ENCODE peak calls at places on chromosomes 2 and 18, in seven cellular contexts. One of them, this sample, is unnamed.

GRCh38 chr18:37403100-37403781 is 162.4 kb downstream of the CELF4 start:
- DNase-seq in neural crest cell: no peak
- DNase-seq in effector memory CD4-positive, alpha-beta T cell: no peak
- DNase-seq in GM13977: no peak
- DNase-seq in NCI-H1436: no peak
- DNase-seq in caudate nucleus: no peak
- DNase-seq in renal cortical epithelial cell: peak
- DNase-seq in this sample: peak

GRCh38 chr2:21268197-21268870 is 144.6 kb downstream of the TDRD15 start:
- DNase-seq in neural crest cell: no peak
- DNase-seq in GM13977: no peak
- DNase-seq in NCI-H1436: no peak
- DNase-seq in caudate nucleus: no peak
- DNase-seq in renal cortical epithelial cell: no peak
- DNase-seq in effector memory CD4-positive, alpha-beta T cell: no peak
- DNase-seq in this sample: no peak

GRCh38 chr2:149021271-149021719 is 17.2 kb upstream of the LYPD6B start:
- DNase-seq in caudate nucleus: no peak
- DNase-seq in renal cortical epithelial cell: no peak
- DNase-seq in neural crest cell: no peak
- DNase-seq in GM13977: no peak
- DNase-seq in NCI-H1436: no peak
- DNase-seq in effector memory CD4-positive, alpha-beta T cell: no peak
- DNase-seq in this sample: no peak

GRCh38 chr18:49573835-49574234 is 12.0 kb downstream of the LIPG start:
- DNase-seq in GM13977: no peak
- DNase-seq in NCI-H1436: no peak
- DNase-seq in renal cortical epithelial cell: no peak
- DNase-seq in caudate nucleus: no peak
- DNase-seq in neural crest cell: no peak
- DNase-seq in effector memory CD4-positive, alpha-beta T cell: no peak
- DNase-seq in this sample: no peak

GRCh38 chr2:149031396-149031795 is 7.1 kb upstream of the LYPD6B start:
- DNase-seq in caudate nucleus: no peak
- DNase-seq in GM13977: no peak
- DNase-seq in renal cortical epithelial cell: no peak
- DNase-seq in neural crest cell: no peak
- DNase-seq in effector memory CD4-positive, alpha-beta T cell: no peak
- DNase-seq in NCI-H1436: no peak
- DNase-seq in this sample: no peak

GRCh38 chr2:169230204-169230603 is 132.1 kb downstream of the LRP2 start:
- DNase-seq in GM13977: no peak
- DNase-seq in effector memory CD4-positive, alpha-beta T cell: no peak
- DNase-seq in renal cortical epithelial cell: no peak
- DNase-seq in neural crest cell: no peak
- DNase-seq in caudate nucleus: no peak
- DNase-seq in NCI-H1436: no peak
- DNase-seq in this sample: no peak

GRCh38 chr2:7765236-7765635 is 848.0 kb downstream of the RNF144A start:
- DNase-seq in neural crest cell: no peak
- DNase-seq in GM13977: no peak
- DNase-seq in effector memory CD4-positive, alpha-beta T cell: no peak
- DNase-seq in NCI-H1436: no peak
- DNase-seq in renal cortical epithelial cell: no peak
- DNase-seq in caudate nucleus: no peak
- DNase-seq in this sample: no peak

GRCh38 chr18:76672627-76673026 is 149.7 kb upstream of the ZNF236 start:
- DNase-seq in effector memory CD4-positive, alpha-beta T cell: no peak
- DNase-seq in caudate nucleus: no peak
- DNase-seq in neural crest cell: no peak
- DNase-seq in renal cortical epithelial cell: no peak
- DNase-seq in NCI-H1436: no peak
- DNase-seq in GM13977: no peak
- DNase-seq in this sample: no peak

GRCh38 chr2:231709636-231709980 is 1.3 kb downstream of the PTMA start:
- DNase-seq in effector memory CD4-positive, alpha-beta T cell: no peak
- DNase-seq in GM13977: no peak
- DNase-seq in neural crest cell: no peak
- DNase-seq in caudate nucleus: no peak
- DNase-seq in renal cortical epithelial cell: no peak
- DNase-seq in NCI-H1436: no peak
- DNase-seq in this sample: no peak